ENCODE peak calls at places on chromosomes 3 and 15, in five cellular contexts. One of them, this sample, is unnamed. For H3K4me1, the result is how much of the 10 kb centered on the place peaks cover.

GRCh38 chr3:52215351-52215750 is 10.1 kb downstream of the TLR9 start:
- DNase-seq in heart right ventricle: no peak
- DNase-seq in esophagus muscularis mucosa: no peak
- DNase-seq in Peyer's patch: no peak
- DNase-seq in tibial artery: no peak
- DNase-seq in this sample: no peak

GRCh38 chr3:159861369-159861987 is 127.2 kb upstream of the IL12A start:
- DNase-seq in heart right ventricle: no peak
- DNase-seq in esophagus muscularis mucosa: peak
- DNase-seq in Peyer's patch: no peak
- DNase-seq in tibial artery: no peak
- DNase-seq in this sample: no peak

GRCh38 chr3:138862924-138863775 is 28.4 kb upstream of the PIK3CB start:
- DNase-seq in heart right ventricle: no peak
- DNase-seq in esophagus muscularis mucosa: no peak
- DNase-seq in Peyer's patch: no peak
- DNase-seq in tibial artery: no peak
- DNase-seq in this sample: no peak

GRCh38 chr3:129890125-129890524 is 3.4 kb downstream of the TMCC1 start:
- DNase-seq in heart right ventricle: no peak
- DNase-seq in esophagus muscularis mucosa: no peak
- DNase-seq in Peyer's patch: no peak
- DNase-seq in tibial artery: no peak
- DNase-seq in this sample: peak

GRCh38 chr3:113953677-113954076 is 5.9 kb downstream of the ZDHHC23 start:
- DNase-seq in heart right ventricle: no peak
- DNase-seq in esophagus muscularis mucosa: no peak
- DNase-seq in Peyer's patch: no peak
- DNase-seq in tibial artery: no peak
- DNase-seq in this sample: no peak

GRCh38 chr3:46222435-46223161 is 14.5 kb upstream of the CCR1 start:
- DNase-seq in heart right ventricle: no peak
- DNase-seq in esophagus muscularis mucosa: peak
- DNase-seq in Peyer's patch: no peak
- DNase-seq in tibial artery: no peak
- DNase-seq in this sample: no peak

GRCh38 chr15:69579950-69580618 is 127.5 kb downstream of the RPLP1 start:
- DNase-seq in heart right ventricle: no peak
- DNase-seq in esophagus muscularis mucosa: no peak
- DNase-seq in Peyer's patch: no peak
- DNase-seq in tibial artery: no peak
- DNase-seq in this sample: no peak

GRCh38 chr15:49083471-49084284 is 37.4 kb upstream of the SECISBP2L start:
- DNase-seq in heart right ventricle: no peak
- DNase-seq in esophagus muscularis mucosa: no peak
- DNase-seq in Peyer's patch: no peak
- DNase-seq in tibial artery: no peak
- DNase-seq in this sample: no peak

GRCh38 chr15:71649894-71650293 is 160.5 kb upstream of the NR2E3 start:
- DNase-seq in heart right ventricle: no peak
- DNase-seq in esophagus muscularis mucosa: peak
- DNase-seq in Peyer's patch: no peak
- DNase-seq in tibial artery: no peak
- DNase-seq in this sample: no peak

GRCh38 chr15:63492541-63493077 is 11.8 kb upstream of the USP3 start:
- DNase-seq in heart right ventricle: no peak
- DNase-seq in esophagus muscularis mucosa: no peak
- DNase-seq in Peyer's patch: no peak
- DNase-seq in tibial artery: no peak
- DNase-seq in this sample: no peak

GRCh38 chr3:32960404-32961160 is 9.1 kb downstream of the CCR4 start:
- DNase-seq in heart right ventricle: no peak
- DNase-seq in esophagus muscularis mucosa: peak
- DNase-seq in Peyer's patch: no peak
- DNase-seq in tibial artery: no peak
- DNase-seq in this sample: peak

GRCh38 chr3:101156787-101157345 is 163.5 kb downstream of the IMPG2 start:
- DNase-seq in heart right ventricle: no peak
- DNase-seq in esophagus muscularis mucosa: no peak
- DNase-seq in Peyer's patch: no peak
- DNase-seq in tibial artery: no peak
- DNase-seq in this sample: no peak

GRCh38 chr15:65310431-65311137 is 6.1 kb downstream of the RNU5B-1 start:
- DNase-seq in heart right ventricle: no peak
- DNase-seq in esophagus muscularis mucosa: no peak
- DNase-seq in Peyer's patch: no peak
- DNase-seq in tibial artery: no peak
- DNase-seq in this sample: no peak

GRCh38 chr3:59425942-59426341 is 376.1 kb upstream of the CFAP20DC start:
- DNase-seq in heart right ventricle: no peak
- DNase-seq in esophagus muscularis mucosa: no peak
- DNase-seq in Peyer's patch: no peak
- DNase-seq in tibial artery: no peak
- DNase-seq in this sample: peak

GRCh38 chr3:50913279-50913678 is 238.6 kb downstream of the DOCK3 start:
- DNase-seq in heart right ventricle: no peak
- DNase-seq in esophagus muscularis mucosa: no peak
- DNase-seq in Peyer's patch: no peak
- DNase-seq in tibial artery: no peak
- DNase-seq in this sample: no peak

GRCh38 chr15:78298983-78299301 is 467 bp downstream of the SKIC8 start:
- DNase-seq in heart right ventricle: no peak
- DNase-seq in esophagus muscularis mucosa: no peak
- DNase-seq in Peyer's patch: no peak
- DNase-seq in tibial artery: no peak
- DNase-seq in this sample: no peak

GRCh38 chr15:60494108-60494507 is 15.2 kb upstream of the ICE2 start:
- DNase-seq in heart right ventricle: no peak
- DNase-seq in esophagus muscularis mucosa: no peak
- DNase-seq in Peyer's patch: no peak
- DNase-seq in tibial artery: no peak
- DNase-seq in this sample: no peak

GRCh38 chr15:89652666-89653065 is 2.6 kb downstream of the KIF7 start:
- DNase-seq in heart right ventricle: no peak
- DNase-seq in esophagus muscularis mucosa: no peak
- DNase-seq in Peyer's patch: no peak
- DNase-seq in tibial artery: peak
- DNase-seq in this sample: no peak

GRCh38 chr15:89531796-89532537 is 35.6 kb upstream of the RHCG start:
- DNase-seq in heart right ventricle: no peak
- DNase-seq in esophagus muscularis mucosa: peak
- DNase-seq in Peyer's patch: no peak
- DNase-seq in tibial artery: no peak
- DNase-seq in this sample: no peak

GRCh38 chr3:177827517-177828249 is 630.4 kb upstream of the TBL1XR1 start:
- DNase-seq in heart right ventricle: no peak
- DNase-seq in esophagus muscularis mucosa: no peak
- DNase-seq in Peyer's patch: no peak
- DNase-seq in tibial artery: no peak
- DNase-seq in this sample: no peak

GRCh38 chr3:128178782-128179473 is 25.6 kb downstream of the EEFSEC start:
- DNase-seq in heart right ventricle: no peak
- DNase-seq in esophagus muscularis mucosa: peak
- DNase-seq in Peyer's patch: no peak
- DNase-seq in tibial artery: no peak
- DNase-seq in this sample: no peak

GRCh38 chr3:31895471-31895870 is 85.6 kb downstream of the OSBPL10 start:
- DNase-seq in heart right ventricle: no peak
- DNase-seq in esophagus muscularis mucosa: no peak
- DNase-seq in Peyer's patch: no peak
- DNase-seq in tibial artery: no peak
- DNase-seq in this sample: no peak

GRCh38 chr3:33895658-33896057 is 97.2 kb downstream of the PDCD6IP start:
- DNase-seq in heart right ventricle: no peak
- DNase-seq in esophagus muscularis mucosa: no peak
- DNase-seq in Peyer's patch: no peak
- DNase-seq in tibial artery: no peak
- DNase-seq in this sample: no peak

GRCh38 chr15:73597036-73597638 is 36.1 kb downstream of the NPTN start:
- DNase-seq in heart right ventricle: no peak
- DNase-seq in esophagus muscularis mucosa: no peak
- DNase-seq in Peyer's patch: no peak
- DNase-seq in tibial artery: no peak
- DNase-seq in this sample: no peak

GRCh38 chr3:177145402-177145801 is 51.9 kb downstream of the TBL1XR1 start:
- DNase-seq in heart right ventricle: no peak
- DNase-seq in esophagus muscularis mucosa: no peak
- DNase-seq in Peyer's patch: no peak
- DNase-seq in tibial artery: no peak
- DNase-seq in this sample: no peak

GRCh38 chr3:74561881-74562280 is 52.6 kb downstream of the CNTN3 start:
- DNase-seq in heart right ventricle: no peak
- DNase-seq in esophagus muscularis mucosa: no peak
- DNase-seq in Peyer's patch: no peak
- DNase-seq in tibial artery: no peak
- DNase-seq in this sample: no peak

GRCh38 chr3:18440053-18440768 is 15.1 kb upstream of the SATB1 start:
- DNase-seq in heart right ventricle: no peak
- DNase-seq in esophagus muscularis mucosa: no peak
- DNase-seq in Peyer's patch: no peak
- DNase-seq in tibial artery: no peak
- DNase-seq in this sample: no peak

GRCh38 chr15:79472446-79472845 is 40.3 kb downstream of the MINAR1 start:
- DNase-seq in heart right ventricle: no peak
- DNase-seq in esophagus muscularis mucosa: no peak
- DNase-seq in Peyer's patch: no peak
- DNase-seq in tibial artery: no peak
- DNase-seq in this sample: no peak

GRCh38 chr3:129756871-129757270 is 136.6 kb downstream of the TMCC1 start:
- DNase-seq in heart right ventricle: no peak
- DNase-seq in esophagus muscularis mucosa: no peak
- DNase-seq in Peyer's patch: no peak
- DNase-seq in tibial artery: no peak
- DNase-seq in this sample: no peak

GRCh38 chr3:71217640-71218222 is 365.8 kb downstream of the FOXP1 start:
- DNase-seq in heart right ventricle: no peak
- DNase-seq in esophagus muscularis mucosa: no peak
- DNase-seq in Peyer's patch: no peak
- DNase-seq in tibial artery: no peak
- DNase-seq in this sample: no peak

GRCh38 chr3:25433868-25434267 is 5.8 kb downstream of the RARB start:
- DNase-seq in heart right ventricle: peak
- DNase-seq in esophagus muscularis mucosa: no peak
- DNase-seq in Peyer's patch: no peak
- DNase-seq in tibial artery: no peak
- DNase-seq in this sample: no peak

GRCh38 chr15:74172751-74173544 is 562 bp upstream of the ISLR start:
- DNase-seq in heart right ventricle: peak
- DNase-seq in esophagus muscularis mucosa: peak
- DNase-seq in Peyer's patch: peak
- DNase-seq in tibial artery: peak
- DNase-seq in this sample: no peak

GRCh38 chr3:445960-446359 is 249.4 kb downstream of the CHL1 start:
- DNase-seq in heart right ventricle: no peak
- DNase-seq in esophagus muscularis mucosa: no peak
- DNase-seq in Peyer's patch: no peak
- DNase-seq in tibial artery: no peak
- DNase-seq in this sample: no peak

GRCh38 chr3:46321461-46322104 is 32.3 kb upstream of the CCR2 start:
- DNase-seq in heart right ventricle: no peak
- DNase-seq in esophagus muscularis mucosa: no peak
- DNase-seq in Peyer's patch: no peak
- DNase-seq in tibial artery: no peak
- DNase-seq in this sample: no peak

GRCh38 chr3:67083277-67083676 is 85.2 kb downstream of the KBTBD8 start:
- DNase-seq in heart right ventricle: no peak
- DNase-seq in esophagus muscularis mucosa: no peak
- DNase-seq in Peyer's patch: peak
- DNase-seq in tibial artery: no peak
- DNase-seq in this sample: no peak
- H3K4me3 ChIP-seq in heart right ventricle: no peak
- H3K4me3 ChIP-seq in esophagus muscularis mucosa: no peak
- H3K4me3 ChIP-seq in Peyer's patch: no peak
- H3K4me3 ChIP-seq in tibial artery: no peak
- H3K4me3 ChIP-seq in this sample: peak

DNA sequence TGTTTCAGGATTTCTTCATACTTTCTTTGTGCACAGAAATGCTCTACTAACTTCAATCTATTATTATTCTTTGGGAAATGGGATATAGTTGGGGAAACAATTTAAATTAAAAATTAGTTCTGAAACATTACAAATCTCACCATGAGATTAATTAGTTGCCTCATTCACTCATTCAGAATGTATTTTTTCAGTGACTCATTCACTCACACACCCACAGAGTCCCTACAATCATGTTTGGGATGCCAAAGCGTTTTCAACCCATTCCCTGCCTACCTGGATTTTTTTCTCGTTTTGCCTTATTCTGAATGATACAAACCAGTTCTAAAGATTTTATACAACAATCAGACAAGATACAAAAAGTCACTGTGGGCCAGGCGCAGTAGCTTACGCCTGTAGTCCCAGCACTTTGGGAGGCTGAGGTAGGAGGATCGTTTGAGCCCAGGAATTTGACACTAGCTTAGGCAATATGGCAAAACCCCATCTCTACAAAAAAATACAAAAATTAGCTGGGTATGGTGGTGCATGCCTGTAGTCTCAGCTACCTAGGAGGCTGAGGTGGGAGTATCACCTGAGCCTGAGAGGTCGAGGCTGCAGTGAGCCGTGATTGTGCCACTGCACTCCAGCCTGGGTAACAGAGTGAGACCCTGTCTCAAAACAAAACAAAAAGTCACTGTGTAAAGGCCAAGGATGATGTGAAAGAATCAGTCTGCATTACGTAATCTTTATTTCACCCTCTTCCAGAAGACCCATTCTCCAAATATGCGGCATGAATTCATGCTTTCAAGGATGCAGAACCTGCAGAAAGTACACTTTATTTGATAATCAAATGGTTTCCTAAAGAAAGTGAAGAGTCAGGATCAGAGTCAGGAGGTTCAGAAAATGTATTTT is 34.8 kb upstream of the ARHGEF3 start:
- DNase-seq in heart right ventricle: no peak
- DNase-seq in esophagus muscularis mucosa: no peak
- DNase-seq in Peyer's patch: no peak
- DNase-seq in tibial artery: no peak
- DNase-seq in this sample: no peak
- H3K4me1 ChIP-seq in heart right ventricle: under half
- H3K4me1 ChIP-seq in esophagus muscularis mucosa: under half
- H3K4me1 ChIP-seq in Peyer's patch: under half
- H3K4me1 ChIP-seq in tibial artery: under half
- H3K4me1 ChIP-seq in this sample: under half

GRCh38 chr3:108126348-108126747 is 35.5 kb upstream of the CD47 start:
- DNase-seq in heart right ventricle: no peak
- DNase-seq in esophagus muscularis mucosa: no peak
- DNase-seq in Peyer's patch: no peak
- DNase-seq in tibial artery: no peak
- DNase-seq in this sample: no peak
- H3K4me3 ChIP-seq in heart right ventricle: no peak
- H3K4me3 ChIP-seq in esophagus muscularis mucosa: no peak
- H3K4me3 ChIP-seq in Peyer's patch: no peak
- H3K4me3 ChIP-seq in tibial artery: no peak
- H3K4me3 ChIP-seq in this sample: peak

DNA sequence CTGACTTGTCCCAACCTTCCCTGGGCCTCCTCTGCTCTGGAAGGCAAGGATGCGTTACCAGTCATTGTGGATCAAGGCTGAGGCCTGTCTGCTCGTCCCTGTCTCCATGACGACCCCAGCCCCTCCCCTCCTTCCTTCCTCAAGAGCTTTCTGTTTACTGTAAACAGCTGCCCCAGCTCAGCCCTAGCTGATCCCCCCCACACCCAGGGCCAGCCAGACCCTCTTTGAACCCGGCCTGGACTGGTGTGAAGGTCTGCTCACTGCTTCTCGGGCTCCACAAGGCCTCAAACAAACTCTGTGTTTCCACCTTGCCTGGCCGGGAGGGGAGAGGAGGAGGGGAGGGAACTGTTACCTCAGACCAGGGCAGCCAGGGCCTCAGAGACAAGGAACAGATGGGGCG is 16.9 kb downstream of the VPS18 start:
- DNase-seq in heart right ventricle: no peak
- DNase-seq in esophagus muscularis mucosa: no peak
- DNase-seq in Peyer's patch: no peak
- DNase-seq in tibial artery: no peak
- DNase-seq in this sample: no peak
- H3K4me1 ChIP-seq in heart right ventricle: half or more
- H3K4me1 ChIP-seq in esophagus muscularis mucosa: under half
- H3K4me1 ChIP-seq in Peyer's patch: under half
- H3K4me1 ChIP-seq in tibial artery: under half
- H3K4me1 ChIP-seq in this sample: under half

This sample was measured in CD4-positive, CD25-positive, alpha-beta regulatory T cell.